ENCODE peak calls at places on chromosomes 2 and 18, in six cellular contexts. One of them, this sample, is unnamed.

GRCh38 chr2:20593072-20594034 is 57.5 kb downstream of the HS1BP3 start:
- DNase-seq in body of pancreas: peak; percentile 42
- DNase-seq in neural progenitor cell: no peak
- DNase-seq in left ventricle myocardium inferior: no peak
- DNase-seq in colonic mucosa: no peak
- DNase-seq in sigmoid colon: peak; percentile 79
- DNase-seq in this sample: peak; percentile 59

GRCh38 chr18:26771524-26771923 is 94.0 kb downstream of the AQP4 start:
- DNase-seq in body of pancreas: peak; percentile 39
- DNase-seq in neural progenitor cell: peak; percentile 47
- DNase-seq in left ventricle myocardium inferior: no peak
- DNase-seq in colonic mucosa: no peak
- DNase-seq in sigmoid colon: no peak
- DNase-seq in this sample: no peak

GRCh38 chr2:42922790-42923631 is 130.6 kb upstream of the HAAO start:
- DNase-seq in body of pancreas: no peak
- DNase-seq in neural progenitor cell: no peak
- DNase-seq in left ventricle myocardium inferior: no peak
- DNase-seq in colonic mucosa: no peak
- DNase-seq in sigmoid colon: peak; percentile 82
- DNase-seq in this sample: no peak

GRCh38 chr2:233468746-233469110 is 97.9 kb downstream of the USP40 start:
- DNase-seq in body of pancreas: no peak
- DNase-seq in neural progenitor cell: no peak
- DNase-seq in left ventricle myocardium inferior: no peak
- DNase-seq in colonic mucosa: no peak
- DNase-seq in sigmoid colon: no peak
- DNase-seq in this sample: no peak

GRCh38 chr2:193584001-193584400 is 1389.3 kb upstream of the TMEFF2 start:
- DNase-seq in body of pancreas: no peak
- DNase-seq in neural progenitor cell: peak; percentile 65
- DNase-seq in left ventricle myocardium inferior: no peak
- DNase-seq in colonic mucosa: no peak
- DNase-seq in sigmoid colon: no peak
- DNase-seq in this sample: no peak

GRCh38 chr2:233208382-233209116 is 42.9 kb upstream of the ATG16L1 start:
- DNase-seq in body of pancreas: no peak
- DNase-seq in neural progenitor cell: no peak
- DNase-seq in left ventricle myocardium inferior: no peak
- DNase-seq in colonic mucosa: no peak
- DNase-seq in sigmoid colon: no peak
- DNase-seq in this sample: no peak

GRCh38 chr18:9787716-9788115 is 79.6 kb downstream of the RAB31 start:
- DNase-seq in body of pancreas: no peak
- DNase-seq in neural progenitor cell: no peak
- DNase-seq in left ventricle myocardium inferior: no peak
- DNase-seq in colonic mucosa: no peak
- DNase-seq in sigmoid colon: no peak
- DNase-seq in this sample: no peak

GRCh38 chr2:64609229-64609994 is 44.3 kb downstream of the SERTAD2 start:
- DNase-seq in body of pancreas: peak; percentile 67
- DNase-seq in neural progenitor cell: peak; percentile 82
- DNase-seq in left ventricle myocardium inferior: peak; percentile 71
- DNase-seq in colonic mucosa: peak; percentile 58
- DNase-seq in sigmoid colon: peak; percentile 77
- DNase-seq in this sample: no peak

GRCh38 chr18:4358618-4359017 is 96.5 kb downstream of the DLGAP1 start:
- DNase-seq in body of pancreas: no peak
- DNase-seq in neural progenitor cell: peak; percentile 44
- DNase-seq in left ventricle myocardium inferior: no peak
- DNase-seq in colonic mucosa: no peak
- DNase-seq in sigmoid colon: no peak
- DNase-seq in this sample: no peak

GRCh38 chr18:41004320-41004719 is 950.7 kb upstream of the PIK3C3 start:
- DNase-seq in body of pancreas: no peak
- DNase-seq in neural progenitor cell: peak; percentile 4
- DNase-seq in left ventricle myocardium inferior: no peak
- DNase-seq in colonic mucosa: no peak
- DNase-seq in sigmoid colon: no peak
- DNase-seq in this sample: no peak

GRCh38 chr18:65081786-65082185 is 669.0 kb upstream of the CDH7 start:
- DNase-seq in body of pancreas: no peak
- DNase-seq in neural progenitor cell: no peak
- DNase-seq in left ventricle myocardium inferior: no peak
- DNase-seq in colonic mucosa: no peak
- DNase-seq in sigmoid colon: no peak
- DNase-seq in this sample: no peak

GRCh38 chr18:45954070-45954712 is 12.9 kb downstream of the EPG5 start:
- DNase-seq in body of pancreas: no peak
- DNase-seq in neural progenitor cell: no peak
- DNase-seq in left ventricle myocardium inferior: no peak
- DNase-seq in colonic mucosa: no peak
- DNase-seq in sigmoid colon: no peak
- DNase-seq in this sample: peak; percentile 78

GRCh38 chr2:158291544-158292175 is 164.9 kb downstream of the CCDC148 start:
- DNase-seq in body of pancreas: no peak
- DNase-seq in neural progenitor cell: no peak
- DNase-seq in left ventricle myocardium inferior: no peak
- DNase-seq in colonic mucosa: no peak
- DNase-seq in sigmoid colon: no peak
- DNase-seq in this sample: no peak

GRCh38 chr2:241070361-241070760 is 31.7 kb downstream of the MTERF4 start:
- DNase-seq in body of pancreas: peak; percentile 8
- DNase-seq in neural progenitor cell: no peak
- DNase-seq in left ventricle myocardium inferior: no peak
- DNase-seq in colonic mucosa: no peak
- DNase-seq in sigmoid colon: peak; percentile 52
- DNase-seq in this sample: no peak

GRCh38 chr2:54676656-54677055 is 46.8 kb upstream of the EML6 start:
- DNase-seq in body of pancreas: no peak
- DNase-seq in neural progenitor cell: no peak
- DNase-seq in left ventricle myocardium inferior: no peak
- DNase-seq in colonic mucosa: no peak
- DNase-seq in sigmoid colon: no peak
- DNase-seq in this sample: no peak

GRCh38 chr2:98569197-98569793 is 39.0 kb downstream of the COA5 start:
- DNase-seq in body of pancreas: peak; percentile 32
- DNase-seq in neural progenitor cell: peak; percentile 59
- DNase-seq in left ventricle myocardium inferior: peak; percentile 36
- DNase-seq in colonic mucosa: peak; percentile 70
- DNase-seq in sigmoid colon: no peak
- DNase-seq in this sample: no peak

GRCh38 chr2:130341562-130342019 is 1.1 kb upstream of the IMP4 start:
- DNase-seq in body of pancreas: no peak
- DNase-seq in neural progenitor cell: no peak
- DNase-seq in left ventricle myocardium inferior: no peak
- DNase-seq in colonic mucosa: peak; percentile 68
- DNase-seq in sigmoid colon: no peak
- DNase-seq in this sample: no peak

GRCh38 chr2:124024491-124025348 is at the start of gene CNTNAP5:
- DNase-seq in body of pancreas: peak; percentile 48
- DNase-seq in neural progenitor cell: peak; percentile 95
- DNase-seq in left ventricle myocardium inferior: peak; percentile 48
- DNase-seq in colonic mucosa: peak; percentile 44
- DNase-seq in sigmoid colon: no peak
- DNase-seq in this sample: no peak

GRCh38 chr2:44777542-44777941 is 164.0 kb upstream of the SIX3 start:
- DNase-seq in body of pancreas: no peak
- DNase-seq in neural progenitor cell: peak; percentile 74
- DNase-seq in left ventricle myocardium inferior: no peak
- DNase-seq in colonic mucosa: no peak
- DNase-seq in sigmoid colon: no peak
- DNase-seq in this sample: no peak

GRCh38 chr18:63255435-63255834 is 64.1 kb downstream of the BCL2 start:
- DNase-seq in body of pancreas: no peak
- DNase-seq in neural progenitor cell: no peak
- DNase-seq in left ventricle myocardium inferior: no peak
- DNase-seq in colonic mucosa: no peak
- DNase-seq in sigmoid colon: no peak
- DNase-seq in this sample: no peak

GRCh38 chr2:74696758-74697327 is 42.8 kb downstream of the SEMA4F start:
- DNase-seq in body of pancreas: no peak
- DNase-seq in neural progenitor cell: no peak
- DNase-seq in left ventricle myocardium inferior: no peak
- DNase-seq in colonic mucosa: no peak
- DNase-seq in sigmoid colon: no peak
- DNase-seq in this sample: peak; percentile 72

GRCh38 chr2:166060191-166060590 is 67.6 kb downstream of the SCN1A start:
- DNase-seq in body of pancreas: no peak
- DNase-seq in neural progenitor cell: no peak
- DNase-seq in left ventricle myocardium inferior: no peak
- DNase-seq in colonic mucosa: no peak
- DNase-seq in sigmoid colon: no peak
- DNase-seq in this sample: no peak
- TF ChIP-seq CTCF in body of pancreas: no peak
- TF ChIP-seq CTCF in neural progenitor cell: no peak
- TF ChIP-seq CTCF in left ventricle myocardium inferior: no peak
- TF ChIP-seq CTCF in colonic mucosa: no peak
- TF ChIP-seq CTCF in sigmoid colon: no peak
- TF ChIP-seq CTCF in this sample: no peak

GRCh38 chr2:3349211-3349693 is 28.4 kb downstream of the EIPR1 start:
- DNase-seq in body of pancreas: peak; percentile 45
- DNase-seq in neural progenitor cell: no peak
- DNase-seq in left ventricle myocardium inferior: no peak
- DNase-seq in colonic mucosa: no peak
- DNase-seq in sigmoid colon: no peak
- DNase-seq in this sample: no peak
- TF ChIP-seq CTCF in body of pancreas: no peak
- TF ChIP-seq CTCF in neural progenitor cell: no peak
- TF ChIP-seq CTCF in left ventricle myocardium inferior: no peak
- TF ChIP-seq CTCF in colonic mucosa: no peak
- TF ChIP-seq CTCF in sigmoid colon: no peak
- TF ChIP-seq CTCF in this sample: no peak

GRCh38 chr2:172708247-172708646 is 27.4 kb upstream of the RAPGEF4 start:
- DNase-seq in body of pancreas: no peak
- DNase-seq in neural progenitor cell: no peak
- DNase-seq in left ventricle myocardium inferior: no peak
- DNase-seq in colonic mucosa: no peak
- DNase-seq in sigmoid colon: no peak
- DNase-seq in this sample: no peak

GRCh38 chr2:172712251-172712650 is 23.4 kb upstream of the RAPGEF4 start:
- DNase-seq in body of pancreas: no peak
- DNase-seq in neural progenitor cell: no peak
- DNase-seq in left ventricle myocardium inferior: peak; percentile 71
- DNase-seq in colonic mucosa: no peak
- DNase-seq in sigmoid colon: no peak
- DNase-seq in this sample: no peak

GRCh38 chr2:172711110-172711509 is 24.5 kb upstream of the RAPGEF4 start:
- DNase-seq in body of pancreas: no peak
- DNase-seq in neural progenitor cell: no peak
- DNase-seq in left ventricle myocardium inferior: no peak
- DNase-seq in colonic mucosa: no peak
- DNase-seq in sigmoid colon: no peak
- DNase-seq in this sample: no peak

GRCh38 chr2:172709566-172710291 is 25.9 kb upstream of the RAPGEF4 start:
- DNase-seq in body of pancreas: no peak
- DNase-seq in neural progenitor cell: no peak
- DNase-seq in left ventricle myocardium inferior: no peak
- DNase-seq in colonic mucosa: no peak
- DNase-seq in sigmoid colon: no peak
- DNase-seq in this sample: no peak

DNA sequence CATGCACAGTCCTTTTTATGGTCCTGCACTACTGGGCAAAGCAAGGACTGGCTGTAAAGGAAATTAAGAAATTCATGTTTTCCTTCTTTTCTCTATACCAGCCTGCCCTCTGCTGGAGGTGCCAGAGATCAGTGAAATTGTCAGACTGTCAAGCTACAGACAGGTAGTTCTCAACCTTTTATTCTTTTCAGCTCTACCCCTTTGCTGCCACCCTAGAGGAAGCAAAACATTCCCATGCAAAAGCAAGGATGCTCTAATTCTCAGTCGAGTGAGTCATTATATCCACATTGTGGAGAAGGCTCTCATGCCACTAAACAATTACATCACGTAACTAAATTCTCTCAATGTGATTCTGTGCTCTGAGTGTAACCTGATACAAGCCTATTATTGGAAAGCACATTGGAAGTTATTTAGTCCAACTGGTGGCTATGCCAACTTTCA is 25.0 kb upstream of the RAPGEF4 start:
- DNase-seq in body of pancreas: peak; percentile 20
- DNase-seq in neural progenitor cell: peak; percentile 47
- DNase-seq in left ventricle myocardium inferior: no peak
- DNase-seq in colonic mucosa: peak; percentile 54
- DNase-seq in sigmoid colon: no peak
- DNase-seq in this sample: peak; percentile 74
- TF ChIP-seq CTCF in body of pancreas: peak; percentile 6
- TF ChIP-seq CTCF in neural progenitor cell: peak; percentile 75
- TF ChIP-seq CTCF in left ventricle myocardium inferior: peak; percentile 66
- TF ChIP-seq CTCF in colonic mucosa: peak; percentile 59
- TF ChIP-seq CTCF in sigmoid colon: peak; percentile 64
- TF ChIP-seq CTCF in this sample: peak; percentile 44

GRCh38 chr2:102796337-102796736 is 34.5 kb downstream of the TMEM182 start:
- DNase-seq in body of pancreas: no peak
- DNase-seq in neural progenitor cell: no peak
- DNase-seq in left ventricle myocardium inferior: peak; percentile 50
- DNase-seq in colonic mucosa: no peak
- DNase-seq in sigmoid colon: no peak
- DNase-seq in this sample: no peak

GRCh38 chr2:102790086-102790453 is 28.2 kb downstream of the TMEM182 start:
- DNase-seq in body of pancreas: no peak
- DNase-seq in neural progenitor cell: no peak
- DNase-seq in left ventricle myocardium inferior: no peak
- DNase-seq in colonic mucosa: no peak
- DNase-seq in sigmoid colon: no peak
- DNase-seq in this sample: no peak

GRCh38 chr2:102795641-102796040 is 33.8 kb downstream of the TMEM182 start:
- DNase-seq in body of pancreas: no peak
- DNase-seq in neural progenitor cell: no peak
- DNase-seq in left ventricle myocardium inferior: no peak
- DNase-seq in colonic mucosa: no peak
- DNase-seq in sigmoid colon: no peak
- DNase-seq in this sample: no peak

GRCh38 chr2:102789349-102790085 is 27.7 kb downstream of the TMEM182 start:
- DNase-seq in body of pancreas: no peak
- DNase-seq in neural progenitor cell: peak; percentile 22
- DNase-seq in left ventricle myocardium inferior: no peak
- DNase-seq in colonic mucosa: no peak
- DNase-seq in sigmoid colon: no peak
- DNase-seq in this sample: no peak

DNA sequence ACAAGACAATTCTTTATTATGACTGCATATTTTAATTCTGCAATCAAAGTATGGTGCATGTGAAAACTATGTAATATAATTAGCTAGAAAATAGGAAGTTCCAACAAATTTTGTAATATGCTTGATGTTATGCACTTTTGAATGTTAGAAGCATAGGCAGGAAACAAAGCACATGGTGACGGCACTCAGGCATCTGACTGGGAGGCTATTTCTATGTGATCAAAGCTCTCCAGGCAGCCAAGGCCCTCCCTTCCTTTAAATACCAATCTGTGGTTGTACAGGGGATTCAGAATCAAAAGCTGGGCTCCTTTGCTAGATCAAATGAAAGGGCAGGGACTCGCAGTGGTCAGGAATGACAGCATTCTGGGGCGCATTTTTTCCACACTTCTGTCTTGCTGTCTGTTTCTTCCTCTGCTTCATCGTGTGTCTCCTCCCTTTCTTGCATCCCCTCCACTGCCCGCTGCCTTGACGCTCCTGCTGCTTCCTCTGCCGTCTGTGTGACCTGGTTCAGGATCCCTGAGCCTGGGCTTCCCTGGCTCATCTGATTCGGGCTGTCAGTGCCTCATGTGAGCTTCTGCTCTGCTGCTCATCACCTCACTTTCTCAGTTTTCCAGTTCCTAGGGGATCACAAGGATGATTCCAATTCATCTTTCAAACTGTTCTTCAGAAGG is 30.8 kb downstream of the TMEM182 start:
- DNase-seq in body of pancreas: no peak
- DNase-seq in neural progenitor cell: peak; percentile 17
- DNase-seq in left ventricle myocardium inferior: no peak
- DNase-seq in colonic mucosa: no peak
- DNase-seq in sigmoid colon: no peak
- DNase-seq in this sample: no peak
- TF ChIP-seq CTCF in body of pancreas: no peak
- TF ChIP-seq CTCF in neural progenitor cell: no peak
- TF ChIP-seq CTCF in left ventricle myocardium inferior: no peak
- TF ChIP-seq CTCF in colonic mucosa: no peak
- TF ChIP-seq CTCF in sigmoid colon: no peak
- TF ChIP-seq CTCF in this sample: no peak